ENCODE peak calls at places on chromosomes 12 and 14, in four cellular contexts. F is GM12878, M is HepG2, B is SK-N-SH. P is an unnamed sample.

GRCh38 chr14:83300454-83301064 is 1766.9 kb upstream of the SEL1L start:
- DNase-seq in F (no peak), M (peak; percentile 12), B (peak; percentile 12), P (peak; percentile 19)

GRCh38 chr12:114694436-114695304 is 10.7 kb upstream of the TBX3 start:
- DNase-seq in F (no peak), M (no peak), B (no peak), P (no peak)

GRCh38 chr14:20760950-20761349 is 7.3 kb upstream of the EDDM3B start:
- DNase-seq in F (no peak), M (no peak), B (no peak), P (no peak)

GRCh38 chr12:124774054-124774461 is 89.6 kb downstream of the SCARB1 start:
- DNase-seq in F (no peak), M (no peak), B (no peak), P (no peak)

GRCh38 chr12:25648460-25648859 is 95.4 kb upstream of the LMNTD1 start:
- DNase-seq in F (no peak), M (no peak), B (peak; percentile 57), P (peak; percentile 63)

GRCh38 chr14:23052182-23052623 is 5.1 kb downstream of the CDH24 start:
- DNase-seq in F (no peak), M (peak; percentile 65), B (no peak), P (peak; percentile 48)

GRCh38 chr14:69852897-69853296 is 26.3 kb upstream of the SMOC1 start:
- DNase-seq in F (no peak), M (no peak), B (no peak), P (no peak)

GRCh38 chr12:131755305-131756113 is 44.6 kb downstream of the SFSWAP start:
- DNase-seq in F (no peak), M (peak; percentile 61), B (peak; percentile 54), P (peak; percentile 78)

GRCh38 chr12:5872745-5873144 is 72.3 kb downstream of the ANO2 start:
- DNase-seq in F (no peak), M (peak; percentile 12), B (no peak), P (peak; percentile 6)

GRCh38 chr12:10739157-10740118 is 16.3 kb upstream of the YBX3 start:
- DNase-seq in F (no peak), M (no peak), B (no peak), P (no peak)

GRCh38 chr12:674272-674781 is 11.1 kb upstream of the NINJ2 start:
- DNase-seq in F (peak; percentile 100), M (no peak), B (no peak), P (no peak)

GRCh38 chr12:92400006-92400405 is 254.4 kb upstream of the BTG1 start:
- DNase-seq in F (no peak), M (no peak), B (no peak), P (no peak)

GRCh38 chr12:84994436-84994835 is 41.6 kb downstream of the TSPAN19 start:
- DNase-seq in F (no peak), M (no peak), B (no peak), P (no peak)

GRCh38 chr12:67442347-67442841 is 173.2 kb downstream of the CAND1 start:
- DNase-seq in F (no peak), M (no peak), B (peak; percentile 49), P (no peak)

GRCh38 chr12:98741615-98742265 is 96.7 kb downstream of the APAF1 start:
- DNase-seq in F (no peak), M (no peak), B (no peak), P (no peak)

GRCh38 chr12:7916936-7917335 is 19.1 kb downstream of the SLC2A3 start:
- DNase-seq in F (no peak), M (no peak), B (no peak), P (no peak)

GRCh38 chr14:105563347-105563737 is 37.0 kb downstream of the TMEM121 start:
- DNase-seq in F (no peak), M (no peak), B (no peak), P (no peak)

GRCh38 chr12:1769809-1770494 is 50.4 kb upstream of the LRTM2 start:
- DNase-seq in F (no peak), M (peak; percentile 43), B (no peak), P (no peak)

GRCh38 chr14:93183596-93184317 is 940 bp downstream of the MOAP1 start:
- DNase-seq in F (no peak), M (no peak), B (peak; percentile 8), P (no peak)

GRCh38 chr12:108696111-108696995 is 35.0 kb downstream of the CORO1C start:
- DNase-seq in F (no peak), M (no peak), B (no peak), P (no peak)

GRCh38 chr14:52852810-52853521 is 61.6 kb upstream of the GNPNAT1 start:
- DNase-seq in F (no peak), M (peak; percentile 64), B (peak; percentile 62), P (no peak)

GRCh38 chr12:102728506-102729242 is 188.4 kb downstream of the PAH start:
- DNase-seq in F (peak; percentile 77), M (no peak), B (no peak), P (no peak)

GRCh38 chr12:113647048-113647447 is 175.4 kb upstream of the LHX5 start:
- DNase-seq in F (no peak), M (peak; percentile 13), B (peak; percentile 49), P (no peak)

GRCh38 chr12:107631715-107632114 is 53.9 kb upstream of the PWP1 start:
- DNase-seq in F (no peak), M (peak; percentile 74), B (no peak), P (no peak)

GRCh38 chr12:122123051-122123760 is 44.6 kb downstream of the MLXIP start:
- DNase-seq in F (no peak), M (peak; percentile 63), B (peak; percentile 86), P (peak; percentile 76)

DNA sequence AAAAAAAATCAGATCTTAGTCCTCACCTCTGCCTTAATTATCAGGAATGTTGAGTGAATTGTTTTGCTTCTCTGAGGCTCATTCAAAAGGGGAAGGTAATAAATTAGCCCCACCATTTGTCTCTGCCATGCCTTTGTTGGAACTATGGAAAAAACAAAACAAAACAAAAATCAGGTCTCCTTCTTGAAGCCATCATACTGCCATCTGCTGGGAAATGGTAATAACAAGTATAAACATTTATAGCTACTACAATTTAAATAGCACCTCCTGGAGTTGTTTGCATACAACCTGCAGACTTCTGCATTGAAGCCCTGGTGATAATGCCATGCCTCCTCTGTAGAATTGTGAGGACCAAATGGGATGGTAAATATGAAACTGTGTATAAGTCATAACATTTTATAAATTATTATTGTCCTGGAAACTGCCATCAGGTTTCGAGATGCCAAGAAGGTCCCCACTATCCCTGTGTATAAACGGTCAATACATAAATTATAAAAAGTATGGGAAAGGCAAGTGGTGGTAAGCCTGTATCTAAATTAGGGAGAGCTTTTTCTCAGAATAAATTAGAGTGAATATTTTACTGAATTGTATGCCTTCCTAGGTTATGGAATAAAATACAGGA is 87.2 kb upstream of the FGD4 start:
- DNase-seq in F (peak; percentile 21), M (peak; percentile 42), B (peak; percentile 44), P (peak; percentile 80)
- TF ChIP-seq PBX3 in F (no peak), M (no peak), B (no peak), P (no peak)

GRCh38 chr12:58341791-58342190 is 400.4 kb downstream of the ATP23 start:
- DNase-seq in F (no peak), M (no peak), B (no peak), P (no peak)
- TF ChIP-seq PBX3 in F (no peak), M (no peak), B (peak; percentile 34), P (no peak)

GRCh38 chr14:65206448-65207096 is 104.3 kb upstream of the MAX start:
- DNase-seq in F (peak; percentile 88), M (no peak), B (no peak), P (no peak)
- TF ChIP-seq PBX3 in F (no peak), M (no peak), B (no peak), P (no peak)

GRCh38 chr12:126773012-126773411 is 1494.0 kb upstream of the TMEM132C start:
- DNase-seq in F (no peak), M (no peak), B (no peak), P (no peak)

GRCh38 chr12:126770188-126770587 is 1496.8 kb upstream of the TMEM132C start:
- DNase-seq in F (no peak), M (no peak), B (no peak), P (no peak)

GRCh38 chr12:126773491-126773890 is 1493.5 kb upstream of the TMEM132C start:
- DNase-seq in F (no peak), M (no peak), B (no peak), P (no peak)

GRCh38 chr12:126776047-126776446 is 1490.9 kb upstream of the TMEM132C start:
- DNase-seq in F (no peak), M (no peak), B (no peak), P (no peak)

GRCh38 chr12:126772171-126772864 is 1494.7 kb upstream of the TMEM132C start:
- DNase-seq in F (peak; percentile 83), M (peak; percentile 6), B (no peak), P (peak; percentile 2)
- TF ChIP-seq PBX3 in F (no peak), M (no peak), B (no peak), P (no peak)

DNA sequence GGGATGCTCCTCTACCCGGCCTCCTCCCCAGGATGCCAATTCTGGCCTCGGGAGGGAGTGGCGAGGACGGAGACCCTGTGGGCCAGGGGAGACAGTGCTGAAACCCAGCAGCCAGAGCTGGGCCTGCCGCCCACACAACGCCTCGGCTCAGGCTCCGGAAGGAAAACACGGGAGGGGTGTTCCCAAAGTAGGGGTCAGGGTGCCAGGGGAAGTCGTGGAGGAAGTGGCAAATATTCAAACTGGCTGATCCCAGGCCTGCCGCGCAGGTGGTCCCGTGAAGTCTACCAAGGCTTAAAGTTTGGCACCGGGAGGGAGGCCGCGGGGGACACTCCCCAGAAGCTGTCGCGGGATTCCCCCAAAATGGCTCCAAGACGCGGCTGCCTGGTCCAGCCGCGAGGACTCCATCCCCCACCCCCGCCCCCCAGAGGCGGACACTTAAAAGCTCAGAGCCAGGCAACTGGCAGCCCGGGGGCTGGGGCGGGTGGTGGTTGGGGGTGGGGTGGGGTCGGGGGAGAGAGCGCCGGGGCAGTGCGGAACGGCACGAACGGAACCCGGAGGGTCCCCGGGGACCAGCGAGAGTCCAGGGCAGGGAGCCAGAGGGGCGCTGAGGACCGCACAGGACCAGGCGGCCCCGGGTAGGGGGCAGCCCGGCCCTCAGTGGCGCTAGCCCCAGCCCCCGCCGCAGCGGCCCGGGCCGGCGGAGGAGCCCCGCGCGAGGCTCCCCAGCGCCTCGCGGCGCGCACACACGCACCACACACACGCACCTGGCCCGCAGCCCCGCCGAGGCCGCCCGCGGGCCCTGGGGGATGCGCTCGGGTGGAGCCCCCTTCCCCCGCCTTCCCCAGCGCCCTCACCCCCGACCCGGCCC is 20.0 kb downstream of the BEGAIN start:
- DNase-seq in F (no peak), M (no peak), B (peak; percentile 85), P (no peak)
- TF ChIP-seq PBX3 in F (no peak), M (no peak), B (no peak), P (no peak)

GRCh38 chr12:48281811-48282210 is 68.9 kb downstream of the ZNF641 start:
- DNase-seq in F (no peak), M (no peak), B (no peak), P (no peak)

GRCh38 chr12:48288387-48289268 is 62.1 kb downstream of the ZNF641 start:
- DNase-seq in F (no peak), M (no peak), B (no peak), P (no peak)

GRCh38 chr12:48285751-48286650 is 64.7 kb downstream of the ZNF641 start:
- DNase-seq in F (no peak), M (no peak), B (no peak), P (no peak)

GRCh38 chr12:48291511-48291910 is 59.2 kb downstream of the ZNF641 start:
- DNase-seq in F (no peak), M (no peak), B (no peak), P (no peak)

GRCh38 chr12:48286665-48287064 is 64.1 kb downstream of the ZNF641 start:
- DNase-seq in F (no peak), M (peak; percentile 10), B (no peak), P (peak; percentile 31)
- TF ChIP-seq PBX3 in F (no peak), M (no peak), B (no peak), P (no peak)